ENCODE peak calls at places on chromosomes 16 and 17, in eight cellular contexts. U, Q, R, S, J, Z, F and D are unnamed samples.

GRCh38 chr17:19727466-19728113 is 11.2 kb upstream of the SLC47A2 start:
- DNase-seq in Z (no peak), F (no peak), R (peak; percentile 46), U (peak; percentile 86), S (no peak), Q (peak; percentile 92), J (peak; percentile 87), D (no peak)

GRCh38 chr16:306911-307370 is 24.0 kb downstream of the PDIA2 start:
- DNase-seq in Z (no peak), S (no peak), R (no peak), J (no peak), Q (no peak), U (no peak), F (no peak), D (no peak)

GRCh38 chr17:50397111-50397918 is at the start of gene LRRC59:
- DNase-seq in J (peak; percentile 83), S (peak; percentile 86), Q (peak; percentile 86), Z (peak; percentile 94), U (peak; percentile 52), F (peak; percentile 90), R (peak; percentile 78), D (peak; percentile 93)

GRCh38 chr16:7393680-7394079 is 61.0 kb downstream of the RBFOX1 start:
- DNase-seq in S (no peak), J (no peak), Z (no peak), F (no peak), Q (no peak), R (no peak), U (no peak), D (no peak)

GRCh38 chr16:30394603-30395154 is 541 bp upstream of the ZNF48 start:
- DNase-seq in Q (peak; percentile 57), S (no peak), Z (no peak), U (no peak), R (peak; percentile 42), F (no peak), J (no peak), D (peak; percentile 20)

GRCh38 chr16:10658943-10659342 is 35.8 kb downstream of the TEKT5 start:
- DNase-seq in F (no peak), S (no peak), R (no peak), J (no peak), U (no peak), Q (no peak), Z (no peak), D (no peak)

GRCh38 chr17:77189148-77189547 is 48.4 kb downstream of the SEC14L1 start:
- DNase-seq in Z (peak; percentile 69), U (no peak), R (no peak), Q (no peak), F (peak; percentile 27), J (no peak), S (no peak), D (peak; percentile 78)

GRCh38 chr17:66925811-66926500 is 38.6 kb upstream of the CACNG4 start:
- DNase-seq in S (no peak), J (no peak), U (no peak), Q (no peak), F (no peak), Z (no peak), R (no peak), D (no peak)

GRCh38 chr17:66655861-66656260 is 179.1 kb upstream of the CACNG5 start:
- DNase-seq in J (no peak), R (peak; percentile 62), S (peak; percentile 80), Z (no peak), U (no peak), Q (peak; percentile 25), F (no peak), D (peak; percentile 85)

GRCh38 chr17:73431401-73432205 is 119.8 kb upstream of the CDC42EP4 start:
- DNase-seq in R (no peak), F (no peak), U (no peak), Q (no peak), J (no peak), Z (no peak), S (no peak), D (no peak)

GRCh38 chr16:87948119-87948545 is 3.1 kb upstream of the BANP start:
- DNase-seq in F (peak; percentile 40), J (no peak), U (no peak), Z (no peak), R (no peak), Q (no peak), S (no peak), D (peak; percentile 41)

GRCh38 chr16:87950765-87951549 is at the start of gene BANP:
- DNase-seq in Q (peak; percentile 98), J (peak; percentile 99), Z (peak; percentile 98), S (peak; percentile 96), U (peak; percentile 97), F (peak; percentile 100), R (peak; percentile 99), D (peak; percentile 99)

GRCh38 chr16:87948735-87949070 is 2.5 kb upstream of the BANP start:
- DNase-seq in R (no peak), F (no peak), Z (no peak), J (no peak), S (no peak), U (no peak), Q (no peak), D (no peak)

GRCh38 chr16:87947356-87948118 is 3.7 kb upstream of the BANP start:
- DNase-seq in U (no peak), R (no peak), F (no peak), S (no peak), J (no peak), Z (no peak), Q (no peak), D (no peak)

GRCh38 chr16:87949071-87949744 is 2.0 kb upstream of the BANP start:
- DNase-seq in S (no peak), F (peak; percentile 26), J (no peak), U (no peak), Z (no peak), R (no peak), Q (no peak), D (no peak)
- TF ChIP-seq CTCF in S (no peak), F (no peak), J (no peak), U (no peak), Z (no peak), R (no peak), Q (no peak), D (no peak)

GRCh38 chr17:78315355-78316114 is 44.3 kb downstream of the SOCS3 start:
- DNase-seq in S (peak; percentile 98), F (no peak), J (peak; percentile 92), U (peak; percentile 77), Z (peak; percentile 73), Q (peak; percentile 90), R (peak; percentile 98), D (peak; percentile 77)

GRCh38 chr17:78316867-78317816 is 42.7 kb downstream of the SOCS3 start:
- DNase-seq in F (no peak), J (peak; percentile 48), Z (peak; percentile 67), U (no peak), S (peak; percentile 51), Q (peak; percentile 45), R (peak; percentile 48), D (no peak)

GRCh38 chr17:78316115-78316866 is 43.6 kb downstream of the SOCS3 start:
- DNase-seq in Q (no peak), Z (peak; percentile 55), R (no peak), U (no peak), J (no peak), F (no peak), S (no peak), D (no peak)

GRCh38 chr17:78313735-78314648 is 45.9 kb downstream of the SOCS3 start:
- DNase-seq in U (no peak), Q (peak; percentile 74), F (peak; percentile 60), Z (peak; percentile 84), R (peak; percentile 87), S (peak; percentile 94), J (peak; percentile 73), D (peak; percentile 81)

DNA sequence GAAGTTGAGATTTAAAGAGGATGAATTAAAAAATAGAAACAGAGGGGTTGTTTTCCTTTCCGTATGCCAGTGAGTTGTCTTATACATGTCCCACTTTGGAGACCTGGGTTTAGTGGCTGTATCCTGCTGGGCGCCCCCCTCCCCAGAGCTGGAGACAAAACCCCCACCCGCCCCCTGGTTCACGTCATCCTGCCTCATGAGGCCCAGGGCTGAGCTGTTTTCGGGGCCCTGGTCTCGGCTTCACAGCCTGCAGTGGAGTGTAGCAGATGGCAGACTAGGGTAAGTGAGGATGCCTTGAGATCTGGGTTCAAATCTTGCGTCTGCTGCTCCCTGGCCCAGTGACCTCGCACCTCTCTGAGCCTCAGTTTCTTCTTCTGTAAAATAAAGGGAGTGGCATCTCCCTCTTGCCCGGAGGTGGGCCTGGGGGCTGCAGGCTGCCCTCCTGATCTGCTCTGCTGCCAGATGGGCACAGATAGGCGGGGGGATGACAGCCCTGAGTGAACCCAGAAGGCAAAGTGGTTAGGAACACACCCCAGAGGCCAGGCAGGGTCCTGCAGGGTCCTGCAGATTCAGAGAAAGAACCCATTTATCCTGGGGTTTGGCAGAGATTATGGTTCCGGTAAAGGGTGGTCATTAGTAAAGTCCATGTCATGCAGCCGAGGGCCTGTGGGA is 45.1 kb downstream of the SOCS3 start:
- DNase-seq in R (no peak), Q (no peak), Z (no peak), S (no peak), J (no peak), U (no peak), F (no peak), D (peak; percentile 52)
- TF ChIP-seq CTCF in R (peak; percentile 27), Q (peak; percentile 7), Z (no peak), S (no peak), J (no peak), U (no peak), F (peak; percentile 53), D (no peak)

GRCh38 chr16:78251115-78251514 is 151.7 kb downstream of the WWOX start:
- DNase-seq in Q (no peak), R (no peak), J (no peak), S (no peak), Z (no peak), F (no peak), U (no peak), D (no peak)

GRCh38 chr16:78249832-78250231 is 150.4 kb downstream of the WWOX start:
- DNase-seq in R (no peak), J (no peak), Q (no peak), F (no peak), S (no peak), Z (no peak), U (no peak), D (no peak)

GRCh38 chr16:78244131-78244899 is 144.9 kb downstream of the WWOX start:
- DNase-seq in J (no peak), R (no peak), Z (no peak), F (no peak), Q (peak; percentile 95), U (no peak), S (peak; percentile 17), D (no peak)

GRCh38 chr16:78252757-78253156 is 153.3 kb downstream of the WWOX start:
- DNase-seq in Q (no peak), F (no peak), S (no peak), R (no peak), J (no peak), Z (no peak), U (no peak), D (no peak)

DNA sequence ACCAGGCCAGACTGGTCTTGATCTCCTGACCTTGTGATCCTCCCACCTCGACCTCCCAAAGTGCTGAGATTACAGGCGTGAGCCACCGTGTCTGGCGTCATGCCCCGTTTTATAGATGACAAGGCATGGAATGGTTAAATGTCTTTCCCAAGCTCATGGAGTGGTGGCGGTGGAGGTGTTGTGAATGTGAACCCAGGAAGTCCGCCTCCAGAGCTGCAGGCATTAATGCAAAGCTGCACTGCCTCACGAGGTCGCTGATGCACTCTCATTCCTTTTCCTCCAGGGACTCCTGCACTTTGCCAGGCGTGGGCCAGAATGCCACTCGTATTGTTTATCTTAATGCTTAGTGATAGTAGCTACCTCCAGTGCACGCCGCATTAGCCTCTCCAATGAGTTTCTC is 149.6 kb downstream of the WWOX start:
- DNase-seq in F (no peak), R (no peak), S (no peak), J (no peak), Q (peak; percentile 59), U (no peak), Z (no peak), D (no peak)
- TF ChIP-seq CTCF in F (no peak), R (no peak), S (no peak), J (no peak), Q (peak; percentile 29), U (no peak), Z (no peak), D (no peak)

GRCh38 chr17:56305017-56305416 is 151.7 kb downstream of the ANKFN1 start:
- DNase-seq in U (no peak), R (no peak), S (no peak), Q (no peak), J (no peak), F (no peak), Z (no peak), D (no peak)
- TF ChIP-seq CTCF in U (no peak), R (peak; percentile 3), S (no peak), Q (no peak), J (no peak), F (peak; percentile 20), Z (no peak), D (no peak)